ENCODE peak calls at places on chromosome 20, in six cellular contexts. W, H, G, E, R and S are unnamed samples.

GRCh38 chr20:63718996-63719395 is 11.2 kb downstream of the ZGPAT start:
- ATAC-seq in W (no peak), H (no peak), G (no peak), E (no peak), R (no peak), S (no peak)

GRCh38 chr20:6768228-6769185 is 1.0 kb downstream of the BMP2 start:
- ATAC-seq in W (no peak), H (no peak), G (no peak), E (peak; percentile 39), R (peak; percentile 18), S (peak; percentile 10)

GRCh38 chr20:43558412-43559146 is at the start of gene SGK2:
- ATAC-seq in W (no peak), H (no peak), G (no peak), E (no peak), R (peak; percentile 73), S (no peak)

GRCh38 chr20:35738410-35739179 is 3.5 kb downstream of the RBM39 start:
- ATAC-seq in W (no peak), H (no peak), G (no peak), E (no peak), R (no peak), S (no peak)

GRCh38 chr20:45010399-45010828 is 44.1 kb downstream of the STK4 start:
- ATAC-seq in W (peak; percentile 51), H (no peak), G (no peak), E (no peak), R (no peak), S (no peak)

GRCh38 chr20:36927704-36928103 is 23.8 kb downstream of the SAMHD1 start:
- ATAC-seq in W (no peak), H (no peak), G (no peak), E (no peak), R (no peak), S (no peak)

GRCh38 chr20:25226433-25227316 is 21.2 kb upstream of the PYGB start:
- ATAC-seq in W (no peak), H (no peak), G (no peak), E (peak; percentile 75), R (no peak), S (no peak)

GRCh38 chr20:64009811-64010387 is 26.1 kb upstream of the C20orf204 start:
- ATAC-seq in W (peak; percentile 59), H (no peak), G (peak; percentile 61), E (no peak), R (no peak), S (no peak)

GRCh38 chr20:18712877-18713276 is 100.7 kb upstream of the SCP2D1 start:
- ATAC-seq in W (no peak), H (no peak), G (no peak), E (no peak), R (no peak), S (no peak)

GRCh38 chr20:32079655-32080109 is 27.6 kb downstream of the HCK start:
- ATAC-seq in W (no peak), H (no peak), G (no peak), E (no peak), R (no peak), S (no peak)

GRCh38 chr20:16246870-16247269 is 326.4 kb downstream of the KIF16B start:
- ATAC-seq in W (no peak), H (no peak), G (no peak), E (no peak), R (no peak), S (no peak)

GRCh38 chr20:49172413-49172812 is 15.7 kb downstream of the STAU1 start:
- ATAC-seq in W (no peak), H (no peak), G (no peak), E (no peak), R (no peak), S (no peak)

GRCh38 chr20:44166477-44166876 is 20.5 kb downstream of the JPH2 start:
- ATAC-seq in W (no peak), H (no peak), G (no peak), E (peak; percentile 85), R (no peak), S (no peak)

GRCh38 chr20:10805764-10806163 is 132.0 kb upstream of the JAG1 start:
- ATAC-seq in W (no peak), H (no peak), G (no peak), E (peak; percentile 94), R (no peak), S (no peak)

GRCh38 chr20:48983423-48984400 is 62.2 kb downstream of the ARFGEF2 start:
- ATAC-seq in W (no peak), H (no peak), G (no peak), E (peak; percentile 98), R (peak; percentile 8), S (peak; percentile 92)

GRCh38 chr20:52619101-52619500 is 353.1 kb upstream of the TSHZ2 start:
- ATAC-seq in W (no peak), H (no peak), G (peak; percentile 71), E (no peak), R (no peak), S (no peak)

GRCh38 chr20:62979876-62980373 is 26.8 kb downstream of the BHLHE23 start:
- ATAC-seq in W (no peak), H (no peak), G (no peak), E (no peak), R (no peak), S (no peak)

GRCh38 chr20:43977252-43977651 is 62.6 kb downstream of the TOX2 start:
- ATAC-seq in W (no peak), H (no peak), G (no peak), E (no peak), R (no peak), S (no peak)

GRCh38 chr20:58853466-58853865 is 950 bp downstream of the GNAS start:
- ATAC-seq in W (no peak), H (no peak), G (no peak), E (no peak), R (no peak), S (no peak)

GRCh38 chr20:49983848-49984408 is 1.1 kb downstream of the SNAI1 start:
- ATAC-seq in W (no peak), H (no peak), G (no peak), E (peak; percentile 2), R (no peak), S (no peak)

GRCh38 chr20:23609486-23610109 is 3.9 kb upstream of the CST9 start:
- ATAC-seq in W (no peak), H (no peak), G (no peak), E (no peak), R (no peak), S (no peak)

GRCh38 chr20:19692685-19693119 is 65.4 kb upstream of the RIN2 start:
- ATAC-seq in W (no peak), H (peak; percentile 86), G (no peak), E (peak; percentile 34), R (peak; percentile 49), S (peak; percentile 40)

GRCh38 chr20:3166913-3167342 is 6.4 kb downstream of the LZTS3 start:
- ATAC-seq in W (no peak), H (no peak), G (no peak), E (no peak), R (no peak), S (peak; percentile 3)